ENCODE peak calls at places on chromosomes 11 and 22, in five cellular contexts. C is WTC11; K is HCEC 1CT; X is brain microvascular endothelial cell; Z is activated effector memory CD4-positive, alpha-beta T cell treated with Interleukin-2 at 50 U/mL for 16 hours. Y is an unnamed sample.

GRCh38 chr22:37117092-37117491 is 7.6 kb upstream of the TMPRSS6 start:
- DNase-seq in C (no peak), K (no peak), X (no peak), Z (no peak), Y (no peak)

GRCh38 chr22:23183107-23183698 is 2.9 kb downstream of the BCR start:
- DNase-seq in C (peak), K (no peak), X (peak), Z (no peak), Y (peak)

GRCh38 chr11:108881136-108881535 is 216.3 kb downstream of the DDX10 start:
- DNase-seq in C (no peak), K (no peak), X (no peak), Z (no peak), Y (no peak)

GRCh38 chr11:33067294-33067693 is 27.9 kb downstream of the TCP11L1 start:
- DNase-seq in C (no peak), K (no peak), X (no peak), Z (no peak), Y (no peak)

GRCh38 chr11:26730711-26731460 is 9.0 kb upstream of the SLC5A12 start:
- DNase-seq in C (no peak), K (peak), X (peak), Z (no peak), Y (no peak)

GRCh38 chr22:42892571-42893316 is 35.7 kb upstream of the ARFGAP3 start:
- DNase-seq in C (no peak), K (no peak), X (no peak), Z (no peak), Y (no peak)

GRCh38 chr11:15288801-15289342 is 174.1 kb downstream of the INSC start:
- DNase-seq in C (no peak), K (no peak), X (no peak), Z (no peak), Y (peak)

GRCh38 chr11:79265756-79266322 is 175.0 kb downstream of the TENM4 start:
- DNase-seq in C (no peak), K (peak), X (no peak), Z (no peak), Y (no peak)

GRCh38 chr11:71221201-71221600 is 31.2 kb downstream of the SHANK2 start:
- DNase-seq in C (no peak), K (no peak), X (no peak), Z (no peak), Y (no peak)

GRCh38 chr22:47563406-47564157 is 801.1 kb downstream of the TBC1D22A start:
- DNase-seq in C (no peak), K (no peak), X (no peak), Z (no peak), Y (no peak)

GRCh38 chr11:61978703-61979661 is 11.5 kb upstream of the FTH1 start:
- DNase-seq in C (no peak), K (no peak), X (no peak), Z (no peak), Y (no peak)

GRCh38 chr11:73055655-73056354 is 86.3 kb downstream of the FCHSD2 start:
- DNase-seq in C (no peak), K (no peak), X (no peak), Z (no peak), Y (no peak)

GRCh38 chr11:66050581-66051231 is 1.5 kb upstream of the SF3B2 start:
- DNase-seq in C (no peak), K (no peak), X (no peak), Z (no peak), Y (peak)

GRCh38 chr22:50683994-50684371 is 11.4 kb downstream of the SHANK3 start:
- DNase-seq in C (no peak), K (no peak), X (no peak), Z (no peak), Y (no peak)

GRCh38 chr11:70073881-70074371 is 4.2 kb upstream of the ANO1 start:
- DNase-seq in C (no peak), K (no peak), X (peak), Z (no peak), Y (no peak)

GRCh38 chr11:30023037-30023436 is 6.2 kb upstream of the KCNA4 start:
- DNase-seq in C (no peak), K (no peak), X (no peak), Z (no peak), Y (no peak)

GRCh38 chr22:24191893-24192292 is 10.6 kb downstream of the SUSD2 start:
- DNase-seq in C (no peak), K (no peak), X (no peak), Z (no peak), Y (no peak)

GRCh38 chr11:82523141-82523540 is 210.5 kb downstream of the FAM181B start:
- DNase-seq in C (peak), K (no peak), X (no peak), Z (no peak), Y (no peak)

GRCh38 chr11:22510741-22511140 is 114.9 kb downstream of the FANCF start:
- DNase-seq in C (no peak), K (peak), X (no peak), Z (no peak), Y (no peak)

GRCh38 chr11:73957654-73958361 is 7.0 kb downstream of the DNAJB13 start:
- DNase-seq in C (no peak), K (no peak), X (no peak), Z (no peak), Y (peak)

GRCh38 chr11:68890490-68891231 is 13.0 kb downstream of the MRPL21 start:
- DNase-seq in C (no peak), K (no peak), X (peak), Z (no peak), Y (no peak)

GRCh38 chr11:10456519-10456918 is 1.5 kb downstream of the AMPD3 start:
- DNase-seq in C (no peak), K (no peak), X (no peak), Z (no peak), Y (peak)

GRCh38 chr11:61092280-61092766 is 10.0 kb upstream of the CD5 start:
- DNase-seq in C (no peak), K (no peak), X (no peak), Z (no peak), Y (no peak)

GRCh38 chr11:2099523-2100316 is 39.5 kb downstream of the IGF2 start:
- DNase-seq in C (no peak), K (no peak), X (no peak), Z (no peak), Y (peak)

GRCh38 chr11:88064097-88064705 is 111.0 kb downstream of the RAB38 start:
- DNase-seq in C (no peak), K (no peak), X (no peak), Z (no peak), Y (no peak)

GRCh38 chr11:134001101-134001500 is 44.3 kb upstream of the IGSF9B start:
- DNase-seq in C (no peak), K (no peak), X (no peak), Z (no peak), Y (no peak)

GRCh38 chr11:122668562-122669090 is 13.1 kb downstream of the UBASH3B start:
- DNase-seq in C (no peak), K (peak), X (peak), Z (no peak), Y (peak)

GRCh38 chr11:101516546-101516945 is 67.3 kb downstream of the TRPC6 start:
- DNase-seq in C (peak), K (no peak), X (no peak), Z (no peak), Y (no peak)

GRCh38 chr22:29336751-29337490 is 21.4 kb upstream of the RASL10A start:
- DNase-seq in C (no peak), K (no peak), X (no peak), Z (no peak), Y (no peak)

GRCh38 chr11:28176231-28176853 is 68.2 kb downstream of the METTL15 start:
- DNase-seq in C (no peak), K (no peak), X (no peak), Z (no peak), Y (no peak)

GRCh38 chr11:64918056-64918455 is 1.0 kb upstream of the ATG2A start:
- DNase-seq in C (no peak), K (peak), X (peak), Z (no peak), Y (no peak)

GRCh38 chr11:10109836-10110235 is 184.2 kb downstream of the SBF2 start:
- DNase-seq in C (no peak), K (peak), X (no peak), Z (no peak), Y (no peak)

Y was measured in DMS79 treated with DMSO at 0.1 percent for 48 hours.